ENCODE peak calls at places on chromosomes 12 and 14, in six cellular contexts. One of them, this sample, is unnamed.

GRCh38 chr12:14903386-14904098 is 17.9 kb upstream of the MGP start:
- DNase-seq in A549: no peak
- DNase-seq in K562: no peak
- DNase-seq in endothelial cell of umbilical vein: peak
- DNase-seq in NB4: no peak
- DNase-seq in HepG2: no peak
- DNase-seq in this sample: no peak

GRCh38 chr12:82326905-82327503 is 31.2 kb downstream of the CCDC59 start:
- DNase-seq in A549: peak
- DNase-seq in K562: peak
- DNase-seq in endothelial cell of umbilical vein: peak
- DNase-seq in NB4: peak
- DNase-seq in HepG2: peak
- DNase-seq in this sample: no peak

GRCh38 chr12:50728417-50728816 is 35.5 kb upstream of the ATF1 start:
- DNase-seq in A549: no peak
- DNase-seq in K562: no peak
- DNase-seq in endothelial cell of umbilical vein: no peak
- DNase-seq in NB4: no peak
- DNase-seq in HepG2: no peak
- DNase-seq in this sample: no peak

GRCh38 chr12:114902665-114903393 is 218.9 kb upstream of the TBX3 start:
- DNase-seq in A549: peak
- DNase-seq in K562: no peak
- DNase-seq in endothelial cell of umbilical vein: no peak
- DNase-seq in NB4: no peak
- DNase-seq in HepG2: peak
- DNase-seq in this sample: no peak

GRCh38 chr12:127422935-127423585 is 843.9 kb upstream of the TMEM132C start:
- DNase-seq in A549: no peak
- DNase-seq in K562: no peak
- DNase-seq in endothelial cell of umbilical vein: no peak
- DNase-seq in NB4: no peak
- DNase-seq in HepG2: no peak
- DNase-seq in this sample: no peak

GRCh38 chr12:11765817-11766794 is 116.6 kb downstream of the ETV6 start:
- DNase-seq in A549: no peak
- DNase-seq in K562: no peak
- DNase-seq in endothelial cell of umbilical vein: peak
- DNase-seq in NB4: peak
- DNase-seq in HepG2: no peak
- DNase-seq in this sample: peak

GRCh38 chr12:59131462-59131861 is 211.2 kb upstream of the LRIG3 start:
- DNase-seq in A549: no peak
- DNase-seq in K562: no peak
- DNase-seq in endothelial cell of umbilical vein: no peak
- DNase-seq in NB4: no peak
- DNase-seq in HepG2: no peak
- DNase-seq in this sample: no peak

GRCh38 chr12:56565510-56566101 is 44.0 kb downstream of the RBMS2 start:
- DNase-seq in A549: peak
- DNase-seq in K562: peak
- DNase-seq in endothelial cell of umbilical vein: peak
- DNase-seq in NB4: peak
- DNase-seq in HepG2: peak
- DNase-seq in this sample: no peak

GRCh38 chr12:8609061-8609570 is 3.5 kb downstream of the AICDA start:
- DNase-seq in A549: peak
- DNase-seq in K562: no peak
- DNase-seq in endothelial cell of umbilical vein: peak
- DNase-seq in NB4: peak
- DNase-seq in HepG2: peak
- DNase-seq in this sample: no peak

GRCh38 chr12:25052191-25053020 is 103.5 kb upstream of the BCAT1 start:
- DNase-seq in A549: no peak
- DNase-seq in K562: no peak
- DNase-seq in endothelial cell of umbilical vein: no peak
- DNase-seq in NB4: peak
- DNase-seq in HepG2: peak
- DNase-seq in this sample: peak

GRCh38 chr12:99809921-99810320 is 162.4 kb downstream of the GARIN6 start:
- DNase-seq in A549: no peak
- DNase-seq in K562: no peak
- DNase-seq in endothelial cell of umbilical vein: no peak
- DNase-seq in NB4: no peak
- DNase-seq in HepG2: peak
- DNase-seq in this sample: no peak

GRCh38 chr12:24425601-24425970 is 476.1 kb upstream of the SOX5 start:
- DNase-seq in A549: no peak
- DNase-seq in K562: no peak
- DNase-seq in endothelial cell of umbilical vein: no peak
- DNase-seq in NB4: no peak
- DNase-seq in HepG2: no peak
- DNase-seq in this sample: no peak

GRCh38 chr14:100679707-100680438 is 46.8 kb upstream of the DLK1 start:
- DNase-seq in A549: no peak
- DNase-seq in K562: no peak
- DNase-seq in endothelial cell of umbilical vein: no peak
- DNase-seq in NB4: peak
- DNase-seq in HepG2: peak
- DNase-seq in this sample: no peak

GRCh38 chr14:104392396-104393198 is 187.0 kb upstream of the C14orf180 start:
- DNase-seq in A549: no peak
- DNase-seq in K562: no peak
- DNase-seq in endothelial cell of umbilical vein: no peak
- DNase-seq in NB4: no peak
- DNase-seq in HepG2: no peak
- DNase-seq in this sample: no peak

GRCh38 chr14:75340921-75341320 is 62.3 kb downstream of the FOS start:
- DNase-seq in A549: no peak
- DNase-seq in K562: no peak
- DNase-seq in endothelial cell of umbilical vein: peak
- DNase-seq in NB4: peak
- DNase-seq in HepG2: no peak
- DNase-seq in this sample: no peak

GRCh38 chr12:96886998-96887677 is 19.9 kb upstream of the NEDD1 start:
- DNase-seq in A549: no peak
- DNase-seq in K562: no peak
- DNase-seq in endothelial cell of umbilical vein: peak
- DNase-seq in NB4: no peak
- DNase-seq in HepG2: no peak
- DNase-seq in this sample: no peak

GRCh38 chr12:128592345-128592744 is 231.4 kb downstream of the SLC15A4 start:
- DNase-seq in A549: no peak
- DNase-seq in K562: no peak
- DNase-seq in endothelial cell of umbilical vein: no peak
- DNase-seq in NB4: no peak
- DNase-seq in HepG2: no peak
- DNase-seq in this sample: no peak

GRCh38 chr12:77189463-77189862 is 124.1 kb upstream of the E2F7 start:
- DNase-seq in A549: no peak
- DNase-seq in K562: no peak
- DNase-seq in endothelial cell of umbilical vein: no peak
- DNase-seq in NB4: no peak
- DNase-seq in HepG2: no peak
- DNase-seq in this sample: no peak
- TF ChIP-seq MYC in A549: no peak
- TF ChIP-seq MYC in K562: no peak
- TF ChIP-seq MYC in endothelial cell of umbilical vein: no peak
- TF ChIP-seq MYC in NB4: no peak
- TF ChIP-seq MYC in HepG2: no peak
- TF ChIP-seq MYC in this sample: no peak

GRCh38 chr14:56821807-56822615 is 11.7 kb upstream of the OTX2 start:
- DNase-seq in A549: peak
- DNase-seq in K562: no peak
- DNase-seq in endothelial cell of umbilical vein: no peak
- DNase-seq in NB4: no peak
- DNase-seq in HepG2: no peak
- DNase-seq in this sample: no peak
- TF ChIP-seq MYC in A549: no peak
- TF ChIP-seq MYC in K562: no peak
- TF ChIP-seq MYC in endothelial cell of umbilical vein: no peak
- TF ChIP-seq MYC in NB4: no peak
- TF ChIP-seq MYC in HepG2: no peak
- TF ChIP-seq MYC in this sample: no peak

DNA sequence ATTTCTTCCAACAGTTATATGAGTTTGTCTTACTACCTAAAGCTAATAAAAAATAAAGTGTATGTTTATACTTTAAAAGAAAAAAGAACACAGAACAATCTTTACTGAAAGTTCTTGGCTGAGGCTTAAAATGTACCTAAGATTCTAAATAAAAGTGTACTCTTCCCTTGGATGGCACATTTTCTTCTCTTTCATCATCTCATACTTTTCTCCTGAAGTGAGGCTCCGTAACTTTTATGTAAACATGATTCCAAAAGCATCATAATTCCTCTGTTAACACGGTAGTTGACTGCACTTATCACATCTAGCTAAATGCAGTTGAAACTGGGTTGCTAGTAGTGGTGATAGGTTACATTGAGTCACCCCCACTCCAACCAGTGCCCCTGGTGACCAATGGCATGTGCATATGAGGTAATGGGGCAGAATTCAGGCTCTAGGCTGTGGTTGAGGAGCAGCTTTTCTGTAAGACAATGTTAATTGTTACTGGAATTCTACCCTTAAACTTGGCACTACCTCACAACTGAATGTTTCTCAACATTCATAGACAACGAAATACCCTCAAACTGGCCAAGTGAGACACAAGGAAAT is 38.4 kb downstream of the WASHC3 start:
- DNase-seq in A549: no peak
- DNase-seq in K562: no peak
- DNase-seq in endothelial cell of umbilical vein: no peak
- DNase-seq in NB4: peak
- DNase-seq in HepG2: no peak
- DNase-seq in this sample: no peak
- TF ChIP-seq MYC in A549: no peak
- TF ChIP-seq MYC in K562: no peak
- TF ChIP-seq MYC in endothelial cell of umbilical vein: no peak
- TF ChIP-seq MYC in NB4: no peak
- TF ChIP-seq MYC in HepG2: no peak
- TF ChIP-seq MYC in this sample: no peak

DNA sequence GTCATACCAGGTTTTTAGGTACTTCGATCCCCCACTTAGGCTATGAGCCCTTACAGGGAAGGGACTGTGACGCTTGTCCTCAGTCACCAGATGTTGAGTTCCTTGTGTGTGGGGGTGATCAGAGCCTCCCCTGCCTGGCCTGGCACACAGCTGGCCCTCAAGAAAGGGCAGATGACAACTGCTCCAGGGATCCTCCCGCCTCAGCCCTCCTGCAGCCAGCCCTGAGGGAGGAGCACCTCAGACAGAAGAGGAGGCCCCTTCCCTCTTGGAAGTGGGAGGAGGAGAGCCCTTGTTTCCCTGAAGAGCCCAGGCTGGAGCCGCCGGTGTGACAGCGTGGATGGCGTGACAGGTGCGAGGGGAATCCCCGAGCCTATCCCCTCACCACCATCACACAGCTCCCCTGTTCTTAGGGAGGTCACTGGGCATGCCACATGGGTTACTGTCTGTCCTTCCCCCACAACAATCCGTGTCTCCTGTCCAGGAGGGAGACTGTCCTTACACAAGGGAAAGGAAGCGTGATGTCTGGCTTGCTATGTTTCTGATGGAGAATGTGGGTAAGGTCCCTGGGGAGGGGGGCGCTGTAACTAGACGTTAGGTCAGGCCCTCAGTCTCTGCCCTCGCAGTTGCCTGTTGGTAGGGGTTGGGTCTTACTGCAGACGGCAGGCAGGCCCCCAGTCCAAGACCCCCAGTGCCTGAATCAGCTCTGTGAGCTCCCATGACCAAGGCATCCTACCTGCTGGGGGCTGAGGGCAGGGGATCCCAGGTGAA is 31.5 kb downstream of the P2RX4 start:
- DNase-seq in A549: no peak
- DNase-seq in K562: no peak
- DNase-seq in endothelial cell of umbilical vein: no peak
- DNase-seq in NB4: peak
- DNase-seq in HepG2: no peak
- DNase-seq in this sample: no peak
- TF ChIP-seq MYC in A549: no peak
- TF ChIP-seq MYC in K562: no peak
- TF ChIP-seq MYC in endothelial cell of umbilical vein: no peak
- TF ChIP-seq MYC in NB4: peak
- TF ChIP-seq MYC in HepG2: no peak
- TF ChIP-seq MYC in this sample: no peak

GRCh38 chr12:89345376-89345775 is 6.9 kb downstream of the DUSP6 start:
- DNase-seq in A549: no peak
- DNase-seq in K562: no peak
- DNase-seq in endothelial cell of umbilical vein: no peak
- DNase-seq in NB4: no peak
- DNase-seq in HepG2: no peak
- DNase-seq in this sample: no peak

GRCh38 chr12:89347325-89347829 is 4.9 kb downstream of the DUSP6 start:
- DNase-seq in A549: no peak
- DNase-seq in K562: no peak
- DNase-seq in endothelial cell of umbilical vein: no peak
- DNase-seq in NB4: peak
- DNase-seq in HepG2: no peak
- DNase-seq in this sample: no peak

GRCh38 chr12:89344862-89345202 is 7.5 kb downstream of the DUSP6 start:
- DNase-seq in A549: no peak
- DNase-seq in K562: no peak
- DNase-seq in endothelial cell of umbilical vein: peak
- DNase-seq in NB4: no peak
- DNase-seq in HepG2: peak
- DNase-seq in this sample: no peak

GRCh38 chr12:89345830-89346740 is 6.2 kb downstream of the DUSP6 start:
- DNase-seq in A549: no peak
- DNase-seq in K562: no peak
- DNase-seq in endothelial cell of umbilical vein: peak
- DNase-seq in NB4: peak
- DNase-seq in HepG2: no peak
- DNase-seq in this sample: peak

GRCh38 chr12:89346741-89347324 is 5.5 kb downstream of the DUSP6 start:
- DNase-seq in A549: no peak
- DNase-seq in K562: no peak
- DNase-seq in endothelial cell of umbilical vein: peak
- DNase-seq in NB4: peak
- DNase-seq in HepG2: peak
- DNase-seq in this sample: no peak
- TF ChIP-seq MYC in A549: no peak
- TF ChIP-seq MYC in K562: no peak
- TF ChIP-seq MYC in endothelial cell of umbilical vein: no peak
- TF ChIP-seq MYC in NB4: no peak
- TF ChIP-seq MYC in HepG2: no peak
- TF ChIP-seq MYC in this sample: no peak

This sample was measured in GM12878.